ENCODE peak calls at places on chromosomes 11 and 22, in ten cellular contexts. H is NCI-H2081 treated with DMSO at 0.1 percent for 48 hours; R is stimulated activated CD4-positive, alpha-beta T cell treated with anti-CD3 and anti-CD28 coated beads, Interleukin-4, amount 100 ng/mL, for 48 hours; E is AG10803; I is GF-D8; O is NCI-H1694; P is lower lobe of right lung; J is T-cell; B is germinal center; Q is HCT116. C is an unnamed sample.

GRCh38 chr22:37351268-37351667 is 69.0 kb downstream of the CYTH4 start:
- DNase-seq in H (no peak), R (no peak), E (no peak), I (no peak), O (no peak), P (no peak), J (no peak), B (no peak), Q (no peak), C (no peak)

GRCh38 chr11:122756417-122756816 is 81.9 kb upstream of the CRTAM start:
- DNase-seq in H (no peak), R (no peak), E (no peak), I (peak; percentile 100), O (no peak), P (peak; percentile 78), J (peak; percentile 68), B (peak; percentile 80), Q (no peak), C (no peak)

GRCh38 chr11:134755535-134755934 is 343.5 kb upstream of the B3GAT1 start:
- DNase-seq in H (no peak), R (no peak), E (no peak), I (no peak), O (no peak), P (no peak), J (no peak), B (no peak), Q (no peak), C (no peak)

GRCh38 chr11:132335311-132335710 is 964.9 kb downstream of the NTM start:
- DNase-seq in H (no peak), R (no peak), E (no peak), I (no peak), O (no peak), P (no peak), J (no peak), B (no peak), Q (no peak), C (no peak)

GRCh38 chr11:76365038-76365679 is 15.8 kb downstream of the THAP12 start:
- DNase-seq in H (no peak), R (no peak), E (no peak), I (no peak), O (no peak), P (no peak), J (no peak), B (no peak), Q (no peak), C (no peak)

GRCh38 chr11:64566042-64566914 is 24.7 kb upstream of the SLC22A12 start:
- DNase-seq in H (no peak), R (peak; percentile 6), E (peak; percentile 66), I (no peak), O (peak; percentile 52), P (peak; percentile 55), J (no peak), B (no peak), Q (peak; percentile 92), C (peak; percentile 60)

GRCh38 chr11:123581651-123582399 is 72.6 kb downstream of the SCN3B start:
- DNase-seq in H (no peak), R (no peak), E (no peak), I (no peak), O (no peak), P (no peak), J (no peak), B (no peak), Q (no peak), C (no peak)

GRCh38 chr22:38494498-38494897 is 11.6 kb downstream of the DDX17 start:
- DNase-seq in H (no peak), R (no peak), E (no peak), I (no peak), O (no peak), P (no peak), J (no peak), B (no peak), Q (no peak), C (no peak)

GRCh38 chr22:30017375-30017774 is 62.9 kb upstream of the HORMAD2 start:
- DNase-seq in H (no peak), R (no peak), E (peak; percentile 54), I (no peak), O (no peak), P (no peak), J (no peak), B (no peak), Q (no peak), C (no peak)

GRCh38 chr11:95229199-95230053 is 1.6 kb downstream of the SESN3 start:
- DNase-seq in H (no peak), R (no peak), E (no peak), I (no peak), O (no peak), P (no peak), J (no peak), B (no peak), Q (no peak), C (no peak)

GRCh38 chr22:42294034-42294985 is 23.9 kb upstream of the TCF20 start:
- DNase-seq in H (peak; percentile 31), R (no peak), E (peak; percentile 24), I (no peak), O (no peak), P (no peak), J (peak; percentile 56), B (no peak), Q (no peak), C (no peak)

GRCh38 chr11:116595305-116595880 is 177.4 kb downstream of the BUD13 start:
- DNase-seq in H (peak; percentile 86), R (no peak), E (no peak), I (no peak), O (no peak), P (no peak), J (no peak), B (no peak), Q (no peak), C (no peak)

GRCh38 chr22:45268167-45268957 is 16.4 kb upstream of the UPK3A start:
- DNase-seq in H (no peak), R (no peak), E (no peak), I (no peak), O (peak; percentile 40), P (no peak), J (no peak), B (no peak), Q (no peak), C (no peak)

GRCh38 chr22:49021097-49021925 is 806.4 kb downstream of the BRD1 start:
- DNase-seq in H (no peak), R (no peak), E (no peak), I (no peak), O (no peak), P (peak; percentile 37), J (no peak), B (no peak), Q (no peak), C (peak; percentile 43)

GRCh38 chr11:61627831-61628753 is 47.2 kb upstream of the SYT7 start:
- DNase-seq in H (no peak), R (peak; percentile 42), E (peak; percentile 60), I (no peak), O (peak; percentile 40), P (peak; percentile 64), J (peak; percentile 15), B (peak; percentile 31), Q (peak; percentile 45), C (no peak)

GRCh38 chr11:68354181-68354872 is 41.9 kb downstream of the LRP5 start:
- DNase-seq in H (no peak), R (no peak), E (peak; percentile 99), I (no peak), O (no peak), P (peak; percentile 91), J (no peak), B (no peak), Q (peak; percentile 80), C (peak; percentile 97)

GRCh38 chr11:77401486-77402217 is 72.2 kb downstream of the PAK1 start:
- DNase-seq in H (peak; percentile 5), R (no peak), E (no peak), I (no peak), O (no peak), P (no peak), J (no peak), B (no peak), Q (no peak), C (no peak)

GRCh38 chr11:83480251-83480650 is 194.1 kb upstream of the CCDC90B start:
- DNase-seq in H (no peak), R (no peak), E (no peak), I (no peak), O (no peak), P (no peak), J (no peak), B (no peak), Q (no peak), C (no peak)

GRCh38 chr11:72306186-72306585 is 62.2 kb upstream of the PHOX2A start:
- DNase-seq in H (no peak), R (no peak), E (no peak), I (no peak), O (no peak), P (no peak), J (no peak), B (no peak), Q (no peak), C (no peak)

GRCh38 chr11:62542750-62543567 is 3.6 kb downstream of the AHNAK start:
- DNase-seq in H (no peak), R (peak; percentile 72), E (peak; percentile 85), I (no peak), O (peak; percentile 49), P (peak; percentile 85), J (peak; percentile 72), B (peak; percentile 80), Q (peak; percentile 54), C (peak; percentile 93)

GRCh38 chr11:17252704-17253103 is 23.8 kb upstream of the NUCB2 start:
- DNase-seq in H (no peak), R (no peak), E (no peak), I (no peak), O (no peak), P (no peak), J (no peak), B (no peak), Q (no peak), C (no peak)

GRCh38 chr11:99352642-99353041 is 331.9 kb downstream of the CNTN5 start:
- DNase-seq in H (no peak), R (no peak), E (no peak), I (no peak), O (no peak), P (no peak), J (no peak), B (no peak), Q (no peak), C (peak; percentile 30)

GRCh38 chr22:31969789-31970489 is 25.6 kb downstream of the YWHAH start:
- DNase-seq in H (peak; percentile 41), R (peak; percentile 38), E (peak; percentile 64), I (no peak), O (peak; percentile 21), P (peak; percentile 75), J (peak; percentile 70), B (peak; percentile 71), Q (peak; percentile 83), C (peak; percentile 85)

GRCh38 chr22:19970031-19970478 is 28.4 kb upstream of the TXNRD2 start:
- DNase-seq in H (no peak), R (no peak), E (no peak), I (no peak), O (no peak), P (no peak), J (no peak), B (no peak), Q (no peak), C (peak; percentile 72)

GRCh38 chr11:59137190-59137589 is 5.5 kb upstream of the FAM111A start:
- DNase-seq in H (no peak), R (no peak), E (no peak), I (no peak), O (no peak), P (no peak), J (no peak), B (no peak), Q (no peak), C (peak; percentile 66)

GRCh38 chr22:27438271-27438980 is 363.1 kb downstream of the MN1 start:
- DNase-seq in H (no peak), R (no peak), E (peak; percentile 38), I (no peak), O (no peak), P (no peak), J (no peak), B (no peak), Q (no peak), C (no peak)

GRCh38 chr22:45124176-45124857 is 39.4 kb upstream of the NUP50 start:
- DNase-seq in H (no peak), R (no peak), E (peak; percentile 18), I (no peak), O (no peak), P (no peak), J (no peak), B (no peak), Q (no peak), C (no peak)

GRCh38 chr11:106959800-106960199 is 58.5 kb downstream of the GUCY1A2 start:
- DNase-seq in H (no peak), R (no peak), E (peak; percentile 76), I (no peak), O (no peak), P (no peak), J (no peak), B (no peak), Q (no peak), C (no peak)